ENCODE peak calls at places on chromosomes 2 and 18, in five cellular contexts. D, S, W, C and U are unnamed samples.

GRCh38 chr2:41061371-41061770 is 609.5 kb upstream of the SLC8A1 start:
- DNase-seq in D (no peak), S (no peak), W (no peak), C (no peak), U (no peak)

GRCh38 chr2:160478660-160479059 is 14.9 kb downstream of the RBMS1 start:
- DNase-seq in D (no peak), S (no peak), W (no peak), C (no peak), U (no peak)

GRCh38 chr18:57644540-57644939 is 22.9 kb upstream of the NARS1 start:
- DNase-seq in D (no peak), S (no peak), W (no peak), C (no peak), U (no peak)

GRCh38 chr18:7117390-7118355 is at the start of gene LAMA1:
- DNase-seq in D (no peak), S (peak), W (no peak), C (no peak), U (peak)

GRCh38 chr2:226611944-226612318 is 187.7 kb downstream of the IRS1 start:
- DNase-seq in D (no peak), S (no peak), W (no peak), C (no peak), U (no peak)

GRCh38 chr2:72914226-72915075 is 2.9 kb upstream of the EMX1 start:
- DNase-seq in D (no peak), S (no peak), W (peak), C (no peak), U (no peak)

GRCh38 chr2:14533106-14533757 is 99.3 kb upstream of the LRATD1 start:
- DNase-seq in D (no peak), S (no peak), W (no peak), C (no peak), U (no peak)

GRCh38 chr2:70381821-70382220 is 80.0 kb upstream of the FAM136A start:
- DNase-seq in D (no peak), S (no peak), W (no peak), C (no peak), U (peak)

GRCh38 chr2:201136889-201137321 is 20.9 kb downstream of the CFLAR start:
- DNase-seq in D (no peak), S (no peak), W (no peak), C (no peak), U (no peak)

GRCh38 chr2:239381709-239382134 is 19.1 kb downstream of the HDAC4 start:
- DNase-seq in D (no peak), S (no peak), W (peak), C (no peak), U (no peak)

GRCh38 chr2:81445176-81445575 is 1140.6 kb upstream of the LRRTM1 start:
- DNase-seq in D (no peak), S (no peak), W (no peak), C (no peak), U (no peak)